ENCODE peak calls at places on chromosomes 4 and X, in seven cellular contexts. A is thoracic aorta; S is sigmoid colon; V is left ventricle myocardium inferior; E is left lung; R is IMR-90; P is CD8-positive, alpha-beta T cell. W is an unnamed sample.

GRCh38 chr4:89307185-89307445 is 485 bp downstream of the GPRIN3 start:
- DNase-seq in A (no peak), S (no peak), V (no peak), E (no peak), R (no peak), P (no peak), W (no peak)

GRCh38 chr4:87633239-87633638 is 16.8 kb upstream of the DMP1 start:
- DNase-seq in A (no peak), S (no peak), V (no peak), E (no peak), R (peak), P (no peak), W (peak)

GRCh38 chr4:89509708-89510269 is 202.2 kb upstream of the GPRIN3 start:
- DNase-seq in A (no peak), S (no peak), V (no peak), E (no peak), R (peak), P (no peak), W (no peak)

GRCh38 chr4:8701101-8702019 is 108.8 kb downstream of the CPZ start:
- DNase-seq in A (no peak), S (peak), V (no peak), E (no peak), R (no peak), P (no peak), W (no peak)

GRCh38 chr4:159765402-159765801 is 662.5 kb downstream of the RAPGEF2 start:
- DNase-seq in A (no peak), S (no peak), V (no peak), E (no peak), R (no peak), P (no peak), W (no peak)

GRCh38 chr4:138297743-138298405 is 55.7 kb upstream of the SLC7A11 start:
- DNase-seq in A (no peak), S (no peak), V (no peak), E (no peak), R (peak), P (no peak), W (no peak)

GRCh38 chrX:30892591-30892990 is 3.5 kb upstream of the TAB3 start:
- DNase-seq in A (no peak), S (no peak), V (no peak), E (no peak), R (no peak), P (no peak), W (no peak)

GRCh38 chrX:150258463-150259430 is 104.4 kb upstream of the MAMLD1 start:
- DNase-seq in A (no peak), S (no peak), V (no peak), E (no peak), R (peak), P (peak), W (no peak)

GRCh38 chr4:102429553-102429952 is 71.6 kb upstream of the NFKB1 start:
- DNase-seq in A (no peak), S (no peak), V (no peak), E (no peak), R (peak), P (no peak), W (no peak)

GRCh38 chrX:13418126-13419091 is 98.6 kb upstream of the ATXN3L start:
- DNase-seq in A (no peak), S (no peak), V (no peak), E (no peak), R (peak), P (no peak), W (no peak)

GRCh38 chrX:80812176-80812575 is 2.5 kb upstream of the BRWD3 start:
- DNase-seq in A (no peak), S (no peak), V (peak), E (peak), R (peak), P (no peak), W (no peak)

GRCh38 chr4:152360045-152360410 is 175.9 kb downstream of the FBXW7 start:
- DNase-seq in A (no peak), S (no peak), V (no peak), E (no peak), R (peak), P (no peak), W (no peak)

GRCh38 chr4:155599102-155599501 is 67.5 kb upstream of the GUCY1A1 start:
- DNase-seq in A (no peak), S (no peak), V (no peak), E (no peak), R (no peak), P (no peak), W (no peak)

GRCh38 chrX:108426262-108426661 is 12.0 kb downstream of the COL4A6 start:
- DNase-seq in A (no peak), S (no peak), V (no peak), E (no peak), R (no peak), P (no peak), W (no peak)

GRCh38 chr4:4990857-4991540 is 28.3 kb downstream of the CYTL1 start:
- DNase-seq in A (peak), S (peak), V (peak), E (peak), R (peak), P (no peak), W (no peak)

GRCh38 chr4:53654300-53654758 is 63.0 kb upstream of the LNX1 start:
- DNase-seq in A (peak), S (no peak), V (no peak), E (no peak), R (peak), P (no peak), W (peak)

GRCh38 chr4:164613761-164614277 is 140.1 kb upstream of the SMIM31 start:
- DNase-seq in A (no peak), S (no peak), V (no peak), E (no peak), R (no peak), P (no peak), W (no peak)

GRCh38 chrX:17527135-17527701 is 152.2 kb downstream of the NHS start:
- DNase-seq in A (no peak), S (no peak), V (peak), E (peak), R (peak), P (no peak), W (no peak)

GRCh38 chr4:172515266-172515879 is 653.2 kb upstream of the GALNT7 start:
- DNase-seq in A (no peak), S (no peak), V (no peak), E (no peak), R (peak), P (no peak), W (no peak)

GRCh38 chr4:179307297-179308136 is 1865.3 kb upstream of the AGA start:
- DNase-seq in A (no peak), S (no peak), V (no peak), E (no peak), R (peak), P (no peak), W (no peak)

GRCh38 chr4:188551156-188551555 is 411.9 kb downstream of the TRIML1 start:
- DNase-seq in A (no peak), S (no peak), V (no peak), E (no peak), R (peak), P (no peak), W (no peak)

GRCh38 chr4:182093947-182094346 is 149.3 kb upstream of the TENM3 start:
- DNase-seq in A (no peak), S (no peak), V (no peak), E (no peak), R (no peak), P (no peak), W (no peak)

GRCh38 chr4:169220854-169221311 is 49.9 kb downstream of the SH3RF1 start:
- DNase-seq in A (no peak), S (no peak), V (no peak), E (no peak), R (peak), P (no peak), W (no peak)

GRCh38 chrX:79107891-79108718 is 36.4 kb upstream of the GPR174 start:
- DNase-seq in A (no peak), S (no peak), V (no peak), E (no peak), R (no peak), P (no peak), W (no peak)

GRCh38 chrX:28794751-28795150 is 207.5 kb downstream of the IL1RAPL1 start:
- DNase-seq in A (no peak), S (no peak), V (no peak), E (no peak), R (no peak), P (no peak), W (no peak)

GRCh38 chr4:176441594-176441993 is 121.8 kb downstream of the SPCS3 start:
- DNase-seq in A (no peak), S (no peak), V (no peak), E (no peak), R (no peak), P (no peak), W (no peak)

GRCh38 chr4:179328627-179329026 is 1886.4 kb upstream of the AGA start:
- DNase-seq in A (no peak), S (no peak), V (no peak), E (no peak), R (no peak), P (no peak), W (no peak)

GRCh38 chr4:184383497-184384055 is 90.8 kb downstream of the IRF2 start:
- DNase-seq in A (no peak), S (peak), V (no peak), E (no peak), R (peak), P (no peak), W (no peak)

GRCh38 chr4:15163284-15163645 is 161.0 kb downstream of the CPEB2 start:
- DNase-seq in A (no peak), S (no peak), V (no peak), E (no peak), R (no peak), P (no peak), W (no peak)

GRCh38 chr4:1233641-1234277 is 15.2 kb downstream of the CTBP1 start:
- DNase-seq in A (no peak), S (peak), V (peak), E (no peak), R (peak), P (no peak), W (no peak)
- TF ChIP-seq CTCF in A (no peak), S (no peak), V (peak), E (peak), R (peak), P (no peak), W (no peak)

GRCh38 chr4:31081375-31081774 is 361.2 kb downstream of the PCDH7 start:
- DNase-seq in A (no peak), S (no peak), V (no peak), E (no peak), R (peak), P (no peak), W (no peak)
- H3K4me3 ChIP-seq in A (no peak), S (no peak), V (no peak), E (no peak), R (no peak), P (no peak), W (no peak)

GRCh38 chr4:112185740-112186670 is 40.8 kb downstream of the FAM241A start:
- DNase-seq in A (no peak), S (no peak), V (no peak), E (no peak), R (no peak), P (no peak), W (no peak)

GRCh38 chr4:112184438-112184837 is 39.2 kb downstream of the FAM241A start:
- DNase-seq in A (no peak), S (no peak), V (no peak), E (no peak), R (no peak), P (no peak), W (no peak)

GRCh38 chr4:112185334-112185733 is 40.1 kb downstream of the FAM241A start:
- DNase-seq in A (no peak), S (no peak), V (no peak), E (no peak), R (no peak), P (no peak), W (no peak)

GRCh38 chr4:112190684-112191083 is 40.9 kb upstream of the AP1AR start:
- DNase-seq in A (no peak), S (no peak), V (no peak), E (no peak), R (no peak), P (no peak), W (no peak)

DNA sequence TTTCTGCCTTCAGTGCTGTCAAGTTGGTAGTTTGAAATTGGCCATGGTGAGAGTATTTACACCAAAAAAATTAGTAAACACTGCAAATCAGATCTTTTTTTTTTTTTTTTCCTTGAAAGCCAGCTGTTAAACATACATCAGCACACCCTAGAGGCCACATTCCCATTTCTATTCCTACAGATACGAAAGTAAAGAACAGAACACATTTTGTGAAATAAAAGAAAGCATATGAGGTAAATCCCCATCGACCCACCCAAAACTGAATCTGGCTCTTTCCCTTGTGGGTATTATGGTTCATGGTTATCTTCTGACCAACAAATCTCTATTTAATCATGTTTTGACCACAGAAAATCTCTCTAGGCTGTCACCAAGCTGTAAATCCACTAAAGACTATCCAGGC is 41.8 kb upstream of the AP1AR start:
- DNase-seq in A (no peak), S (no peak), V (no peak), E (no peak), R (peak), P (no peak), W (no peak)
- TF ChIP-seq CTCF in A (no peak), S (no peak), V (peak), E (no peak), R (peak), P (no peak), W (peak)

GRCh38 chr4:23888421-23889319 is 1.2 kb downstream of the PPARGC1A start:
- DNase-seq in A (no peak), S (peak), V (no peak), E (no peak), R (peak), P (no peak), W (no peak)
- H3K4me3 ChIP-seq in A (peak), S (peak), V (peak), E (peak), R (peak), P (no peak), W (no peak)

DNA sequence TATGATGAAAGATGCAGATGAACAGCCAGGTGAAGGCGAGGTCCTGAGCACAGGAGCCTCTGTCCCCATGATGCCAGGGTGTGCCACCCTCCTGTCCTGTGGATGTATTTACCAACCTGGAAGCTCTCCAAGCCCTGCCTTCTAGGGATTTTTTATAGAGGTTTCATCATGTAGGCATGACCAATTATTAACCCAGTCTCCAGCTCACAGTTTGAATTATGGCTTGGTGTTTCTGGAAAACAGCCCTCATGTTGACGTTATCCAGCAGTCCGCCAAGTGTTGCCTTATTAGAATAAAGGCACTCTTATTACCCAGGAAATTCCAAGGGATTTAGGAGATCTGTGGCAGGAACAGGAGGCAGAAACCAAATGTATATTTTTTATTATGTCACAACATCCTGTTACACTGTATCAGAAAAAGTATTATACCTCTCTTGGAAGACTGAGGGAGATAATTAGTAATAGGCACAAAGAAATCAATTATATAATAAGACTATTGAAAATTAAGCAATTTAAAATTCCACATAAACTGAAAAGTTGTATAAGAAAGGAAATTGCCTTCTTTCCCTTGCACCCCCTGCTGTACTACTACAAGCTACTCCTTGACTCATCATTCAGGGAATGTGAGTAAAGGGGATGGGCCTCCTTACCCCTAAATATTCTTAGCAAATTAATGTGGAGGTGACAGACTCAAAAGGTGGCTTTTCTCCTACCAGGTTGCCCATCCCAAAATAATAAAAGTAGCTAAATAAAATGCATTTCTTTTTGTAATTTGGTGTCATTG is 129.6 kb downstream of the ZNF330 start:
- DNase-seq in A (no peak), S (peak), V (no peak), E (no peak), R (peak), P (no peak), W (peak)
- TF ChIP-seq CTCF in A (no peak), S (no peak), V (no peak), E (no peak), R (no peak), P (no peak), W (no peak)

GRCh38 chr4:6343950-6344408 is 74.3 kb downstream of the WFS1 start:
- DNase-seq in A (no peak), S (no peak), V (no peak), E (no peak), R (peak), P (no peak), W (peak)
- H3K4me3 ChIP-seq in A (no peak), S (no peak), V (no peak), E (no peak), R (no peak), P (no peak), W (no peak)

W was measured in LNCaP clone FGC.